ENCODE peak calls at places on chromosome 4, in nine cellular contexts. T is HEK293T, D is GM10248, S is H7, N is Karpas-422, K is NCI-H1105 treated with DMSO at 0.1 percent for 48 hours, B is NCI-H2081, W is fibroblast of pulmonary artery, F is nephron progenitor cell. Z is an unnamed sample.

GRCh38 chr4:105644270-105644669 is 64.2 kb downstream of the INTS12 start:
- DNase-seq in W (no peak), T (no peak), B (no peak), F (no peak), K (peak; percentile 21), S (no peak), D (no peak), N (no peak), Z (no peak)

GRCh38 chr4:8336412-8337075 is 67.0 kb downstream of the HTRA3 start:
- DNase-seq in D (no peak), T (no peak), S (no peak), K (no peak), F (no peak), N (no peak), W (peak; percentile 41), B (no peak), Z (peak; percentile 55)

GRCh38 chr4:184457530-184458249 is 16.7 kb downstream of the IRF2 start:
- DNase-seq in D (no peak), K (no peak), B (no peak), T (no peak), F (no peak), S (no peak), N (no peak), W (no peak), Z (no peak)

GRCh38 chr4:113695328-113696169 is 66.0 kb downstream of the CAMK2D start:
- DNase-seq in T (no peak), B (no peak), N (no peak), S (no peak), W (peak; percentile 55), K (no peak), D (no peak), F (no peak), Z (peak; percentile 88)

GRCh38 chr4:143514432-143514831 is 930 bp downstream of the SMARCA5 start:
- DNase-seq in B (peak; percentile 7), D (no peak), S (peak; percentile 33), N (peak; percentile 73), F (peak; percentile 49), K (peak; percentile 39), T (peak; percentile 19), W (peak; percentile 62), Z (peak; percentile 48)

GRCh38 chr4:71680706-71681105 is 103.2 kb downstream of the GC start:
- DNase-seq in W (peak; percentile 7), T (no peak), D (no peak), S (no peak), F (no peak), K (no peak), B (no peak), N (no peak), Z (no peak)

GRCh38 chr4:48109413-48110263 is 24.4 kb downstream of the TXK start:
- DNase-seq in N (peak; percentile 75), K (peak; percentile 30), W (peak; percentile 59), F (no peak), B (peak; percentile 47), S (peak; percentile 28), D (peak; percentile 46), T (peak; percentile 15), Z (peak; percentile 40)

GRCh38 chr4:2796261-2797187 is 3.6 kb downstream of the SH3BP2 start:
- DNase-seq in F (no peak), S (no peak), B (no peak), W (no peak), D (no peak), K (no peak), N (no peak), T (no peak), Z (peak; percentile 52)

GRCh38 chr4:3239998-3240920 is 8.7 kb upstream of the MSANTD1 start:
- DNase-seq in B (peak; percentile 52), N (no peak), W (no peak), K (no peak), D (no peak), T (no peak), S (no peak), F (no peak), Z (no peak)

GRCh38 chr4:94540476-94540875 is 88.7 kb downstream of the PDLIM5 start:
- DNase-seq in F (no peak), W (no peak), S (no peak), B (no peak), D (no peak), T (no peak), K (no peak), N (no peak), Z (no peak)

GRCh38 chr4:108443585-108443984 is 176.8 kb upstream of the RPL34 start:
- DNase-seq in B (no peak), W (no peak), F (no peak), N (no peak), S (no peak), T (no peak), K (no peak), D (no peak), Z (no peak)

GRCh38 chr4:55103224-55103623 is 22.2 kb downstream of the KDR start:
- DNase-seq in D (no peak), W (no peak), S (no peak), N (no peak), B (no peak), T (no peak), F (no peak), K (no peak), Z (no peak)

GRCh38 chr4:39642885-39643550 is 4.4 kb upstream of the SMIM14 start:
- DNase-seq in K (no peak), F (no peak), D (no peak), W (peak; percentile 79), T (no peak), B (no peak), S (no peak), N (peak; percentile 21), Z (peak; percentile 49)